ENCODE peak calls at places on chromosomes 16 and 17, in nine cellular contexts. H is upper lobe of left lung, S is colonic mucosa, Q is HS-27A, Z is HL-60, V is activated gamma-delta T cell treated with Interleukin-2 at 50 U/mL for 16 hours, I is upper lobe of right lung, J is activated T-cell treated with anti-CD3 and anti-CD28 coated beads for 1 hour, X is NCI-H2029. T is an unnamed sample.

GRCh38 chr16:55709801-55710200 is 54.0 kb downstream of the SLC6A2 start:
- DNase-seq in H (peak; percentile 27), S (no peak), Q (no peak), Z (no peak), V (no peak), I (no peak), J (no peak), X (no peak), T (no peak)

GRCh38 chr16:79610771-79611170 is 10.2 kb upstream of the MAF start:
- DNase-seq in H (no peak), S (no peak), Q (no peak), Z (no peak), V (no peak), I (no peak), J (no peak), X (no peak), T (no peak)

GRCh38 chr17:17385502-17385901 is 82.3 kb downstream of the NT5M start:
- DNase-seq in H (no peak), S (no peak), Q (no peak), Z (no peak), V (no peak), I (no peak), J (no peak), X (no peak), T (no peak)

GRCh38 chr17:10063730-10064221 is 134.6 kb downstream of the GAS7 start:
- DNase-seq in H (no peak), S (no peak), Q (no peak), Z (peak; percentile 90), V (peak; percentile 35), I (no peak), J (no peak), X (no peak), T (no peak)

GRCh38 chr17:75925103-75925502 is 15.7 kb downstream of the FBF1 start:
- DNase-seq in H (peak; percentile 57), S (no peak), Q (no peak), Z (no peak), V (no peak), I (no peak), J (no peak), X (no peak), T (no peak)

GRCh38 chr17:1542316-1542715 is 20.3 kb downstream of the PITPNA start:
- DNase-seq in H (no peak), S (no peak), Q (no peak), Z (no peak), V (no peak), I (no peak), J (no peak), X (no peak), T (no peak)

GRCh38 chr16:1772362-1772907 is at the start of gene EME2:
- DNase-seq in H (peak; percentile 75), S (peak; percentile 59), Q (no peak), Z (peak; percentile 79), V (no peak), I (no peak), J (peak; percentile 33), X (peak; percentile 18), T (peak; percentile 37)

GRCh38 chr16:47197536-47198179 is 53.9 kb upstream of the NETO2 start:
- DNase-seq in H (no peak), S (no peak), Q (no peak), Z (no peak), V (no peak), I (no peak), J (no peak), X (no peak), T (no peak)

GRCh38 chr17:75937652-75938051 is 3.2 kb downstream of the FBF1 start:
- DNase-seq in H (no peak), S (no peak), Q (no peak), Z (no peak), V (no peak), I (peak; percentile 37), J (no peak), X (peak; percentile 21), T (no peak)

GRCh38 chr17:44170499-44171201 is at the start of gene ASB16:
- DNase-seq in H (no peak), S (no peak), Q (no peak), Z (no peak), V (no peak), I (no peak), J (no peak), X (peak; percentile 32), T (no peak)

GRCh38 chr16:85420501-85421337 is 192.4 kb upstream of the GSE1 start:
- DNase-seq in H (peak; percentile 96), S (peak; percentile 65), Q (no peak), Z (peak; percentile 28), V (peak; percentile 75), I (peak; percentile 88), J (peak; percentile 69), X (peak; percentile 44), T (no peak)

GRCh38 chr16:85891776-85892166 is 7.2 kb upstream of the IRF8 start:
- DNase-seq in H (no peak), S (peak; percentile 44), Q (no peak), Z (no peak), V (no peak), I (no peak), J (no peak), X (peak; percentile 20), T (no peak)

GRCh38 chr16:66382171-66382965 is 15.9 kb downstream of the CDH5 start:
- DNase-seq in H (no peak), S (no peak), Q (peak; percentile 94), Z (no peak), V (no peak), I (no peak), J (no peak), X (no peak), T (peak; percentile 68)

GRCh38 chr16:50313596-50314483 is 47.5 kb downstream of the ADCY7 start:
- DNase-seq in H (peak; percentile 75), S (no peak), Q (no peak), Z (peak; percentile 59), V (peak; percentile 66), I (peak; percentile 78), J (peak; percentile 15), X (no peak), T (peak; percentile 16)